ENCODE peak calls at places on chromosomes 11 and 22, in four cellular contexts. H is K562, X is SK-N-SH, I is WTC11. V is an unnamed sample.
A peak's percentile ranks its signal among the peaks of the same experiment; 100 is the strongest.

GRCh38 chr11:78841451-78842060 is 266.9 kb upstream of the NARS2 start:
- DNase-seq in H (no peak), X (no peak), I (peak; percentile 21), V (no peak)

GRCh38 chr11:27020736-27021135 is 19.9 kb upstream of the BBOX1 start:
- DNase-seq in H (no peak), X (no peak), I (no peak), V (no peak)

GRCh38 chr22:20742764-20743163 is 31.1 kb upstream of the SERPIND1 start:
- DNase-seq in H (no peak), X (no peak), I (no peak), V (no peak)

GRCh38 chr11:115054541-115055538 is 376.5 kb downstream of the NXPE2 start:
- DNase-seq in H (no peak), X (no peak), I (no peak), V (no peak)

GRCh38 chr11:112162761-112163669 is 879 bp downstream of the IL18 start:
- DNase-seq in H (no peak), X (no peak), I (no peak), V (no peak)

GRCh38 chr11:36352919-36353318 is 56.8 kb downstream of the PRR5L start:
- DNase-seq in H (no peak), X (no peak), I (no peak), V (no peak)

GRCh38 chr11:78717031-78717430 is 142.4 kb upstream of the NARS2 start:
- DNase-seq in H (no peak), X (no peak), I (no peak), V (no peak)

GRCh38 chr11:65781152-65781961 is 581 bp upstream of the AP5B1 start:
- DNase-seq in H (no peak), X (peak; percentile 91), I (peak; percentile 73), V (no peak)

GRCh38 chr11:86676010-86676409 is 3.6 kb upstream of the ME3 start:
- DNase-seq in H (no peak), X (no peak), I (no peak), V (no peak)

GRCh38 chr11:35907648-35908431 is 36.0 kb upstream of the LDLRAD3 start:
- DNase-seq in H (no peak), X (no peak), I (no peak), V (no peak)

GRCh38 chr11:79437274-79437980 is 3.4 kb downstream of the TENM4 start:
- DNase-seq in H (no peak), X (peak; percentile 89), I (peak; percentile 85), V (peak; percentile 86)

GRCh38 chr11:67640021-67640757 is 626 bp upstream of the TBX10 start:
- DNase-seq in H (peak; percentile 80), X (peak; percentile 87), I (peak; percentile 89), V (no peak)

GRCh38 chr11:61553373-61554171 is 27.3 kb downstream of the SYT7 start:
- DNase-seq in H (no peak), X (peak; percentile 84), I (no peak), V (no peak)

DNA sequence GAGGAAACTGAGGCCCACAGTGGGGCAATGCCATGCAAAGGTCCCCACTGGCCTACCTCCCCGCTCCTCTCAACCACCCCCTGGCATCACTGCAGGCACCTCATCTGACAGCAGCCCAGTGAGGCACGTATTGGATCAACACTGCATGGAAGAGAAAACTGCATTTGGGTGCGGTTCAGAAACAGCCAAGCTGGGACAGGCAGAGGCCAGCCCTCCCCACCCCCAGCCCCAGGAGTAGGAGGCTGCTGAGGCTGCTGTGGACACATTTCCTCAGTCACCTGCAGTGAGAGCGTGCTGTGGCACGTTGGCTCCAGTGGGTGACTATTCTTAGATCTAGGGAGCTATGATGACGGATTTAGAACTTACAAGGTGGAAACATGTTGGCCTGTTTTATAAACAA is 63.7 kb downstream of the KCNC1 start:
- DNase-seq in H (no peak), X (no peak), I (no peak), V (no peak)
- TF ChIP-seq TEAD4 in H (no peak), X (no peak), I (no peak), V (no peak)

GRCh38 chr22:45999379-45999971 is 22.5 kb upstream of the WNT7B start:
- DNase-seq in H (no peak), X (no peak), I (no peak), V (no peak)

GRCh38 chr22:46001426-46002106 is 24.6 kb upstream of the WNT7B start:
- DNase-seq in H (no peak), X (no peak), I (no peak), V (no peak)

GRCh38 chr22:45998638-45999378 is 21.8 kb upstream of the WNT7B start:
- DNase-seq in H (no peak), X (no peak), I (no peak), V (no peak)

GRCh38 chr22:46001046-46001425 is 24.1 kb upstream of the WNT7B start:
- DNase-seq in H (no peak), X (no peak), I (no peak), V (no peak)

GRCh38 chr22:46000081-46001027 is 23.4 kb upstream of the WNT7B start:
- DNase-seq in H (no peak), X (no peak), I (no peak), V (no peak)
- TF ChIP-seq TEAD4 in H (no peak), X (no peak), I (no peak), V (no peak)

DNA sequence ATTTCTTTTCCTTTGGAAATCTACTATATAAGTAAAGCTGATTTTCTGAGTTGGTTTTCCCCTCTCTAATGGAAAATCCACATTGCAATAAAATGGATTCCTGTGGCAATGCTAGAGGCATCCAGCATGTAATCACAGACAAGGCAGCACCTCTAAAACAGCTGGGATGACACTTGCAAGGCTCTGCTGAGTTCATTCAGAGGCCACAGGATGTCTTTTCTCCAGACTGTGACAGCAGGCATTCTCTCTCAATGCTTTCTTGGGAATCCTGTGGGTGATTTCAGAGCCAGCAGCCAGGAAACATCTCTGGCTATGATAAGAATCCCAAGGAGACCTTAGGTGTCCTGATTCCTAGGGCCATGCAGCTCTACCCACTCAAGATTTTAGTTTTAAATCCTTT is 201.3 kb upstream of the BLID start:
- DNase-seq in H (no peak), X (no peak), I (no peak), V (no peak)
- TF ChIP-seq TEAD4 in H (no peak), X (no peak), I (no peak), V (no peak)

DNA sequence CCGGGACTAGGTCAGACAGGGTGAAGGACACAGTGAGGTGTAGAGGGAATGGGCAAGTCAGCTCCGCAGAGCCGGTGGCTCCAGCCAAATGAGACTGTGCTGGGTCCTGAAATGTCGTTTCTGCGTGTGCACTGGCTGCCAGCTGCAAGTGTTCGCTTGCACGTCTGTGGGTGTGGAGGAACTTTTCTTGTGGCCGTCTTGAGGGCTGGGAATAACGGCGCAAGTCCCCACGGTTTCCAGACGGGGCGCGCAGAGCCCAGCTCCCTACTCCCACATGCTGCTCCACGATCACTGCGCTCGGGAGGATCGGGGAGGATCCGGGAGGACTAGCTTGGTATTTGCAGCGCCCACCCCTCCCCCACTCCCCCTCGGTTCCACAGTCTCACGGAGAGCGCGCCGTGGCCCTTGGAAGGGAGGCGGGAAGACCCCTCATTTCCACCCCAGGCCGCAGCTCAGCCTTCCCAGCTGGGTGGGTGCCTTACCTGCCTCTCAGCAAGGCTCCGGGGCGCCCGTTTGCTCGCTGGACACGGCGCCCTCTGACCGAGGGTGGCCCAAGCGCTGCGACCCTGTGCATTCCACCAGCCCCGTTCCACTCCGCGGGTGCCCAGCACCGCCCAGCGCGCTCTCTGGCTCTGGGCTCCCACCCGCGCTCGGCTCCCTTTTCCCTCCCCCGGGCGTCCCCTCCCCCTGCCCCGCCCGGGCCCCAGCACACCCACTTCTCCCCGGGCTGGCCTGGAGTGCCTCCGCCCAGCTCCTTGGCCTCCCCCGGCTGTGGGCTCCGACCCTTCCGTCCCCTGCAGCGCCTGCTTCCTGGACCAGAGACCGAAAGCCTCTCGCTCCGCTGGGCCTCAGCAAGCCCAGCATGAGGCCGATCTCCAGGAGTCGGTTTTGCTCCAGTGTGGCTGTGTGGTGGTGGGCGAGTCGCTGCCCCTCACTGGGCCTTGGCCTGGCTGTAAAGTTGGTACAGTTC is at the start of gene KCNE3:
- DNase-seq in H (peak; percentile 64), X (no peak), I (peak; percentile 52), V (peak; percentile 58)
- TF ChIP-seq TEAD4 in H (no peak), X (no peak), I (no peak), V (peak; percentile 11)

V was measured in H1.